ENCODE peak calls at places on chromosomes 12 and 14, in four cellular contexts. V is lower lobe of right lung, N is suprapubic skin, J is dorsolateral prefrontal cortex. S is an unnamed sample.

GRCh38 chr14:62443796-62444195 is 601.5 kb downstream of the KCNH5 start:
- DNase-seq in V (no peak), J (no peak), N (no peak), S (no peak)

GRCh38 chr14:29410581-29410980 is 517.1 kb downstream of the PRKD1 start:
- DNase-seq in N (no peak), V (no peak), J (no peak), S (no peak)

GRCh38 chr12:78181544-78182162 is 351.0 kb downstream of the NAV3 start:
- DNase-seq in J (no peak), V (no peak), N (no peak), S (no peak)

GRCh38 chr12:105331805-105332251 is 1.3 kb downstream of the C12orf75 start:
- DNase-seq in V (no peak), N (no peak), J (no peak), S (no peak)

GRCh38 chr12:64665506-64665905 is 55.2 kb downstream of the RASSF3 start:
- DNase-seq in N (no peak), J (no peak), V (no peak), S (no peak)

GRCh38 chr12:113222730-113223531 is 1.7 kb downstream of the TPCN1 start:
- DNase-seq in V (no peak), N (peak; percentile 78), J (no peak), S (no peak)

GRCh38 chr14:104237651-104238423 is 99.5 kb downstream of the KIF26A start:
- DNase-seq in N (peak; percentile 34), J (no peak), V (no peak), S (peak; percentile 79)

GRCh38 chr12:22624573-22624907 is 431 bp upstream of the ETNK1 start:
- DNase-seq in V (no peak), N (no peak), J (no peak), S (no peak)

GRCh38 chr12:120710805-120711296 is 593 bp downstream of the UNC119B start:
- DNase-seq in V (peak; percentile 51), J (no peak), N (no peak), S (no peak)

GRCh38 chr14:95023886-95024285 is 133.4 kb downstream of the DICER1 start:
- DNase-seq in V (no peak), N (no peak), J (no peak), S (peak; percentile 42)

GRCh38 chr12:46744256-46744655 is 81.5 kb downstream of the SLC38A4 start:
- DNase-seq in N (no peak), J (no peak), V (no peak), S (no peak)

GRCh38 chr14:103613517-103613916 is 15.5 kb upstream of the KLC1 start:
- DNase-seq in V (no peak), J (no peak), N (no peak), S (no peak)

GRCh38 chr12:93979189-93979588 is 169.2 kb upstream of the PLXNC1 start:
- DNase-seq in J (no peak), N (no peak), V (no peak), S (no peak)

GRCh38 chr12:101925352-101925751 is 48.0 kb downstream of the DRAM1 start:
- DNase-seq in N (peak; percentile 85), J (no peak), V (peak; percentile 54), S (no peak)

GRCh38 chr12:124678421-124678893 is 111.0 kb upstream of the NCOR2 start:
- DNase-seq in N (no peak), V (no peak), J (no peak), S (no peak)

GRCh38 chr12:22893878-22894277 is 268.9 kb downstream of the ETNK1 start:
- DNase-seq in V (no peak), J (no peak), N (no peak), S (no peak)

GRCh38 chr12:122094735-122095561 is 16.4 kb downstream of the MLXIP start:
- DNase-seq in J (no peak), V (no peak), N (peak; percentile 35), S (no peak)

GRCh38 chr12:52618866-52619265 is 507 bp upstream of the KRT73 start:
- DNase-seq in V (no peak), J (no peak), N (no peak), S (peak; percentile 69)

GRCh38 chr14:86012391-86012790 is 482.4 kb downstream of the FLRT2 start:
- DNase-seq in J (no peak), V (no peak), N (no peak), S (no peak)

GRCh38 chr14:89351958-89352404 is 65.1 kb downstream of the FOXN3 start:
- DNase-seq in V (no peak), N (no peak), J (no peak), S (no peak)

GRCh38 chr12:32201996-32202395 is 95.3 kb downstream of the BICD1 start:
- DNase-seq in J (no peak), N (no peak), V (no peak), S (no peak)

GRCh38 chr12:108564724-108565123 is 2.3 kb downstream of the ISCU start:
- DNase-seq in J (no peak), N (no peak), V (no peak), S (no peak)

GRCh38 chr14:73935666-73936065 is 14.2 kb downstream of the FAM161B start:
- DNase-seq in J (no peak), N (no peak), V (no peak), S (no peak)

GRCh38 chr12:6461401-6462233 is 8.9 kb downstream of the VAMP1 start:
- DNase-seq in J (peak; percentile 35), V (peak; percentile 85), N (no peak), S (no peak)

GRCh38 chr12:45893240-45893639 is 97.1 kb downstream of the SCAF11 start:
- DNase-seq in J (no peak), N (no peak), V (no peak), S (no peak)

GRCh38 chr12:48119834-48120195 is 651 bp downstream of the PFKM start:
- DNase-seq in N (no peak), J (no peak), V (no peak), S (no peak)

GRCh38 chr12:68373836-68374314 is 41.7 kb upstream of the MDM1 start:
- DNase-seq in J (no peak), N (no peak), V (no peak), S (no peak)

GRCh38 chr14:29316936-29317335 is 550.3 kb downstream of the FOXG1 start:
- DNase-seq in N (no peak), J (no peak), V (no peak), S (no peak)

GRCh38 chr12:123816896-123817537 is 54.9 kb downstream of the DNAH10 start:
- DNase-seq in N (no peak), V (no peak), J (no peak), S (no peak)

GRCh38 chr12:5441497-5442236 is 9.8 kb downstream of the NTF3 start:
- DNase-seq in J (no peak), N (no peak), V (no peak), S (no peak)

DNA sequence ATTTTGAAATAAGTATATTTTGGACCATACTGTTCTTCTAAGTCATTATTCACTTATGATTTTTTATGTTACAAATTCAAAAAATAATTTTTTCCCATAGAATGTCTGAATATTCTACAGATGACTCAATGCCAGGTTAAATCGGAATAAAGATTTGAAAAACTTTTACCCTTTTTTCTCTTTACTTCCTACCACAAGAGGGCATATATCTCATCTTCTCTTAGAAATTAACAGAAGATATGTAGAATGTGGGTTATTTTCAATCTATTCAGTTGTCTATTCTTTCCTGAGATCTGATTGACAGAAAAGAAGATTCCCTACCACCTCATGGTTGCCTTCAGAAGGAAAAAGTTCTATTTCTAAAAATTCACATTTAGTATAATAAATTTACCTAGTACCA is 53.0 kb upstream of the KITLG start:
- DNase-seq in N (no peak), J (no peak), V (no peak), S (no peak)
- TF ChIP-seq CTCF in N (no peak), J (peak; percentile 17), V (no peak), S (peak; percentile 49)

GRCh38 chr12:10896854-10897253 is 12.5 kb downstream of the TAS2R13 start:
- DNase-seq in V (no peak), J (no peak), N (no peak), S (no peak)

GRCh38 chr12:10889226-10889625 is 5.2 kb upstream of the PRH1 start:
- DNase-seq in J (no peak), V (no peak), N (no peak), S (no peak)

DNA sequence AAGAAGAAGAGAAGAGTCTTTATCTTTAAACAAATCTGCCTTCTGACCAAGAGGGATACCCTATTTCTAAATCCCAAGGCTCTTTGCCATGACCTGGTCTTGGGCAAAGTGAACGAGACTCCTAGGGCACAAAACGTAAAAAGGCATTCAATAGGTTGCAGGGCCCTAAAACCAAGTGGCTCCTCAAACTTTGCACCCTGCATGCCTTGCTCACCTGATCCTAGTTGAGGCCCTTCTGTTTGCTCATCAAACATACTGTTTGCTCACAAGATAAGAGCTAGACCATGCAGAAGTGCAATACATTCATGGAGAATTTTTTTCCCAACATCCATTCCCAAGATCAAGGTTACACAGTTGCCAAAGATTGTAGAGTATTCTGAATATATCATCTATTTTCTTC is 7.9 kb upstream of the PRH1 start:
- DNase-seq in V (no peak), J (no peak), N (no peak), S (no peak)
- TF ChIP-seq CTCF in V (no peak), J (no peak), N (no peak), S (no peak)

GRCh38 chr12:55072093-55072492 is 52.3 kb downstream of the NEUROD4 start:
- DNase-seq in N (no peak), V (peak; percentile 69), J (no peak), S (no peak)
- TF ChIP-seq CTCF in N (no peak), V (peak; percentile 46), J (peak; percentile 52), S (no peak)

GRCh38 chr14:75084513-75084912 is 15.1 kb downstream of the ZC2HC1C start:
- DNase-seq in V (no peak), J (no peak), N (no peak), S (no peak)
- TF ChIP-seq CTCF in V (peak; percentile 17), J (no peak), N (no peak), S (peak; percentile 19)